ENCODE peak calls at places on chromosomes 7 and 10, in six cellular contexts. One of them, this sample, is unnamed.

GRCh38 chr10:103316087-103316486 is 34.9 kb downstream of the PCGF6 start:
- DNase-seq in Kasumi-1: no peak
- DNase-seq in NCI-H1694: no peak
- DNase-seq in MCF 10A: no peak
- DNase-seq in iPS DF 6.9: no peak
- DNase-seq in glutamatergic neuron: no peak
- DNase-seq in this sample: no peak

GRCh38 chr7:35286422-35286821 is 32.5 kb upstream of the TBX20 start:
- DNase-seq in glutamatergic neuron: no peak
- DNase-seq in MCF 10A: peak; percentile 59
- DNase-seq in iPS DF 6.9: no peak
- DNase-seq in Kasumi-1: no peak
- DNase-seq in NCI-H1694: no peak
- DNase-seq in this sample: no peak

GRCh38 chr10:43944742-43945730 is 296.4 kb upstream of the ZNF32 start:
- DNase-seq in NCI-H1694: no peak
- DNase-seq in Kasumi-1: no peak
- DNase-seq in glutamatergic neuron: no peak
- DNase-seq in iPS DF 6.9: no peak
- DNase-seq in MCF 10A: no peak
- DNase-seq in this sample: no peak

GRCh38 chr10:30562787-30563186 is 66.8 kb downstream of the LYZL2 start:
- DNase-seq in NCI-H1694: no peak
- DNase-seq in Kasumi-1: no peak
- DNase-seq in glutamatergic neuron: no peak
- DNase-seq in iPS DF 6.9: no peak
- DNase-seq in MCF 10A: no peak
- DNase-seq in this sample: no peak

GRCh38 chr10:13776861-13777301 is 190.1 kb downstream of the PRPF18 start:
- DNase-seq in NCI-H1694: no peak
- DNase-seq in glutamatergic neuron: no peak
- DNase-seq in Kasumi-1: peak; percentile 33
- DNase-seq in iPS DF 6.9: no peak
- DNase-seq in MCF 10A: peak; percentile 17
- DNase-seq in this sample: no peak

GRCh38 chr10:119190353-119190752 is 11.7 kb upstream of the PRDX3 start:
- DNase-seq in MCF 10A: peak; percentile 96
- DNase-seq in glutamatergic neuron: no peak
- DNase-seq in NCI-H1694: no peak
- DNase-seq in iPS DF 6.9: no peak
- DNase-seq in Kasumi-1: no peak
- DNase-seq in this sample: no peak

GRCh38 chr7:7989133-7989984 is 20.8 kb downstream of the GLCCI1 start:
- DNase-seq in MCF 10A: no peak
- DNase-seq in glutamatergic neuron: no peak
- DNase-seq in Kasumi-1: no peak
- DNase-seq in NCI-H1694: no peak
- DNase-seq in iPS DF 6.9: no peak
- DNase-seq in this sample: no peak

GRCh38 chr10:22017283-22018020 is 13.9 kb upstream of the DNAJC1 start:
- DNase-seq in NCI-H1694: no peak
- DNase-seq in MCF 10A: peak; percentile 19
- DNase-seq in glutamatergic neuron: no peak
- DNase-seq in iPS DF 6.9: no peak
- DNase-seq in Kasumi-1: no peak
- DNase-seq in this sample: no peak

GRCh38 chr7:30751257-30751650 is 681 bp upstream of the INMT start:
- DNase-seq in glutamatergic neuron: no peak
- DNase-seq in MCF 10A: no peak
- DNase-seq in Kasumi-1: no peak
- DNase-seq in iPS DF 6.9: no peak
- DNase-seq in NCI-H1694: no peak
- DNase-seq in this sample: no peak

GRCh38 chr7:148575640-148576411 is 14.7 kb upstream of the C7orf33 start:
- DNase-seq in glutamatergic neuron: peak; percentile 77
- DNase-seq in NCI-H1694: peak; percentile 74
- DNase-seq in MCF 10A: peak; percentile 76
- DNase-seq in Kasumi-1: peak; percentile 73
- DNase-seq in iPS DF 6.9: peak; percentile 54
- DNase-seq in this sample: peak; percentile 20

This sample was measured in NCI-H146.